ENCODE peak calls at places on chromosomes 12 and 14, in eight cellular contexts. U is nucleus accumbens; N is GOT3; T is stimulated activated CD4-positive, alpha-beta T cell treated with anti-CD3 and anti-CD28 coated beads, Interleukin-4, amount 100 ng/mL, for 48 hours; W is stimulated activated naive CD4-positive, alpha-beta T cell; L is NCI-H1694 treated with DMSO at 0.1 percent for 48 hours; M is CD4-positive, alpha-beta memory T cell; E is aorta. V is an unnamed sample.

GRCh38 chr14:98937021-98937420 is 335.0 kb downstream of the BCL11B start:
- DNase-seq in U (no peak), E (no peak), W (no peak), N (no peak), T (no peak), L (no peak), M (no peak), V (no peak)

GRCh38 chr12:63206908-63207307 is 55.9 kb upstream of the AVPR1A start:
- DNase-seq in M (no peak), W (no peak), N (peak; percentile 78), U (no peak), T (no peak), E (no peak), L (no peak), V (no peak)

GRCh38 chr14:77120771-77121743 is 20.5 kb downstream of the ZDHHC22 start:
- DNase-seq in W (no peak), T (no peak), N (no peak), M (peak; percentile 27), U (peak; percentile 47), L (peak; percentile 99), E (no peak), V (no peak)

GRCh38 chr12:10740182-10740581 is 17.1 kb upstream of the YBX3 start:
- DNase-seq in L (no peak), E (no peak), N (no peak), W (no peak), T (no peak), M (no peak), U (no peak), V (no peak)

GRCh38 chr14:89214221-89214965 is 202.6 kb downstream of the FOXN3 start:
- DNase-seq in N (no peak), T (no peak), M (no peak), U (peak; percentile 35), L (no peak), W (no peak), E (peak; percentile 86), V (no peak)

GRCh38 chr12:66132408-66132807 is 1.9 kb upstream of the LLPH start:
- DNase-seq in L (no peak), U (no peak), N (no peak), E (no peak), W (no peak), M (no peak), T (no peak), V (no peak)

GRCh38 chr14:57578427-57579220 is 85.0 kb upstream of the CCDC198 start:
- DNase-seq in T (no peak), M (no peak), L (peak; percentile 28), U (no peak), E (no peak), N (no peak), W (no peak), V (no peak)

GRCh38 chr12:66804555-66804954 is 125.7 kb upstream of the GRIP1 start:
- DNase-seq in E (no peak), L (peak; percentile 89), M (no peak), T (no peak), W (no peak), U (no peak), N (no peak), V (no peak)

GRCh38 chr14:94138256-94138655 is 8.9 kb upstream of the IFI27L2 start:
- DNase-seq in E (no peak), N (no peak), T (no peak), M (no peak), W (no peak), L (no peak), U (no peak), V (no peak)

GRCh38 chr14:69093551-69094421 is 59.1 kb downstream of the DCAF5 start:
- DNase-seq in U (peak; percentile 65), L (no peak), W (no peak), E (no peak), M (no peak), N (no peak), T (no peak), V (peak; percentile 40)

GRCh38 chr12:131388164-131388795 is 322.6 kb upstream of the SFSWAP start:
- DNase-seq in E (no peak), M (no peak), W (no peak), T (no peak), N (no peak), L (no peak), U (peak; percentile 33), V (no peak)

GRCh38 chr14:30521899-30522736 is 36.8 kb upstream of the G2E3 start:
- DNase-seq in T (no peak), W (no peak), L (peak; percentile 88), N (no peak), U (no peak), M (peak; percentile 36), E (no peak), V (peak; percentile 1)

GRCh38 chr12:114689075-114689994 is 5.4 kb upstream of the TBX3 start:
- DNase-seq in N (no peak), U (no peak), T (no peak), M (no peak), L (no peak), W (no peak), E (no peak), V (no peak)

GRCh38 chr12:78143717-78144116 is 313.0 kb downstream of the NAV3 start:
- DNase-seq in L (no peak), N (no peak), M (no peak), U (no peak), E (no peak), T (no peak), W (no peak), V (no peak)

GRCh38 chr12:67482751-67483661 is 165.5 kb upstream of the DYRK2 start:
- DNase-seq in L (peak; percentile 21), U (peak; percentile 36), T (peak; percentile 32), M (peak; percentile 77), W (peak; percentile 37), E (peak; percentile 86), N (no peak), V (no peak)

GRCh38 chr12:70661762-70662161 is 24.5 kb upstream of the PTPRB start:
- DNase-seq in U (peak; percentile 28), M (no peak), L (no peak), E (no peak), T (no peak), N (no peak), W (no peak), V (no peak)

GRCh38 chr14:80567905-80568512 is 356.7 kb upstream of the DIO2 start:
- DNase-seq in W (no peak), T (no peak), U (no peak), L (no peak), N (no peak), M (no peak), E (no peak), V (no peak)

GRCh38 chr14:22221508-22221907 is 367.5 kb downstream of the DAD1 start:
- DNase-seq in N (no peak), T (no peak), M (no peak), W (no peak), L (no peak), E (no peak), U (no peak), V (no peak)

GRCh38 chr12:56151672-56152131 is 685 bp upstream of the MYL6B start:
- DNase-seq in M (peak; percentile 64), N (no peak), W (peak; percentile 69), L (peak; percentile 26), U (peak; percentile 65), E (peak; percentile 62), T (peak; percentile 67), V (no peak)

GRCh38 chr12:11756022-11756421 is 106.5 kb downstream of the ETV6 start:
- DNase-seq in L (no peak), W (no peak), T (no peak), N (no peak), E (no peak), U (no peak), M (no peak), V (no peak)

GRCh38 chr12:71503579-71504470 is 64.2 kb downstream of the LGR5 start:
- DNase-seq in T (no peak), N (no peak), M (no peak), U (no peak), E (no peak), L (no peak), W (no peak), V (no peak)

GRCh38 chr12:92509156-92509758 is 193.5 kb upstream of the PLEKHG7 start:
- DNase-seq in L (no peak), M (no peak), E (no peak), N (no peak), W (no peak), U (no peak), T (no peak), V (no peak)

GRCh38 chr14:69879175-69880047 is at the start of gene SMOC1:
- DNase-seq in L (peak; percentile 91), E (no peak), N (no peak), U (peak; percentile 75), T (peak; percentile 11), W (no peak), M (no peak), V (peak; percentile 12)

GRCh38 chr14:33941727-33942126 is 9.1 kb downstream of the EGLN3 start:
- DNase-seq in W (no peak), N (no peak), T (no peak), E (no peak), U (no peak), M (no peak), L (no peak), V (no peak)

GRCh38 chr12:2372735-2373134 is 319.9 kb downstream of the CACNA1C start:
- DNase-seq in L (no peak), N (no peak), W (no peak), M (no peak), U (no peak), T (no peak), E (peak; percentile 77), V (no peak)

GRCh38 chr12:749871-750270 is 2.5 kb upstream of the WNK1 start:
- DNase-seq in W (no peak), U (no peak), T (no peak), E (no peak), N (no peak), M (no peak), L (peak; percentile 37), V (no peak)

GRCh38 chr12:28190321-28191017 is at the start of gene CCDC91:
- DNase-seq in U (peak; percentile 83), N (peak; percentile 64), L (peak; percentile 80), M (peak; percentile 90), T (peak; percentile 84), W (peak; percentile 86), E (peak; percentile 92), V (peak; percentile 22)

GRCh38 chr14:104428333-104428851 is 151.2 kb upstream of the C14orf180 start:
- DNase-seq in N (no peak), L (no peak), T (no peak), W (no peak), U (no peak), E (no peak), M (no peak), V (no peak)

GRCh38 chr12:14313379-14313778 is 52.1 kb upstream of the ATF7IP start:
- DNase-seq in N (no peak), U (no peak), W (no peak), E (no peak), T (no peak), M (no peak), L (no peak), V (no peak)

V was measured in brain pericyte.